ENCODE peak calls at places on chromosomes 7 and 10, in five cellular contexts. R, B, L, K and C are unnamed samples.

GRCh38 chr7:83579740-83580139 is 69.2 kb downstream of the SEMA3E start:
- DNase-seq in R (no peak), B (no peak), L (no peak), K (no peak), C (no peak)

GRCh38 chr7:2968176-2968575 is 75.5 kb downstream of the CARD11 start:
- DNase-seq in R (no peak), B (no peak), L (no peak), K (no peak), C (peak; percentile 25)

GRCh38 chr7:139827042-139827441 is 2.0 kb upstream of the TBXAS1 start:
- DNase-seq in R (no peak), B (no peak), L (no peak), K (no peak), C (no peak)

GRCh38 chr7:40804477-40805215 is 669.8 kb downstream of the SUGCT start:
- DNase-seq in R (no peak), B (no peak), L (no peak), K (no peak), C (no peak)

GRCh38 chr10:3139135-3139910 is 33.3 kb downstream of the PITRM1 start:
- DNase-seq in R (no peak), B (no peak), L (no peak), K (no peak), C (no peak)

GRCh38 chr10:11867497-11867896 is 44.3 kb downstream of the PROSER2 start:
- DNase-seq in R (no peak), B (no peak), L (no peak), K (no peak), C (peak; percentile 21)

GRCh38 chr10:62580396-62580795 is 206.2 kb downstream of the ZNF365 start:
- DNase-seq in R (no peak), B (no peak), L (no peak), K (no peak), C (no peak)

GRCh38 chr7:35617076-35617475 is 77.9 kb downstream of the HERPUD2 start:
- DNase-seq in R (no peak), B (no peak), L (no peak), K (no peak), C (no peak)

GRCh38 chr10:6929157-6929830 is 349.2 kb upstream of the PRKCQ start:
- DNase-seq in R (no peak), B (no peak), L (no peak), K (no peak), C (no peak)

GRCh38 chr10:21421794-21422193 is 103.7 kb downstream of the SKIDA1 start:
- DNase-seq in R (no peak), B (no peak), L (no peak), K (no peak), C (no peak)

GRCh38 chr7:115634633-115635032 is 395.9 kb downstream of the TFEC start:
- DNase-seq in R (no peak), B (no peak), L (no peak), K (no peak), C (no peak)

GRCh38 chr10:49207936-49208482 is 19.8 kb upstream of the TMEM273 start:
- DNase-seq in R (no peak), B (no peak), L (no peak), K (no peak), C (no peak)
- TF ChIP-seq CTCF in R (no peak), B (no peak), L (no peak), K (no peak), C (no peak)

GRCh38 chr10:132539894-132540293 is 2.3 kb downstream of the INPP5A start:
- DNase-seq in R (no peak), B (no peak), L (no peak), K (no peak), C (no peak)

GRCh38 chr10:132541129-132541528 is 3.5 kb downstream of the INPP5A start:
- DNase-seq in R (no peak), B (no peak), L (no peak), K (no peak), C (peak; percentile 42)

GRCh38 chr10:132539431-132539839 is 1.8 kb downstream of the INPP5A start:
- DNase-seq in R (peak; percentile 27), B (peak; percentile 70), L (peak; percentile 68), K (no peak), C (peak; percentile 84)

GRCh38 chr10:132541601-132542011 is 4.0 kb downstream of the INPP5A start:
- DNase-seq in R (no peak), B (no peak), L (no peak), K (no peak), C (peak; percentile 44)

GRCh38 chr10:132540456-132540855 is 2.9 kb downstream of the INPP5A start:
- DNase-seq in R (no peak), B (no peak), L (peak; percentile 43), K (no peak), C (peak; percentile 68)
- TF ChIP-seq CTCF in R (no peak), B (no peak), L (no peak), K (no peak), C (peak; percentile 70)

GRCh38 chr7:100572949-100573675 is 588 bp downstream of the SAP25 start:
- DNase-seq in R (no peak), B (no peak), L (no peak), K (no peak), C (no peak)

GRCh38 chr7:100572281-100572948 is 1.3 kb downstream of the SAP25 start:
- DNase-seq in R (no peak), B (no peak), L (no peak), K (no peak), C (no peak)

GRCh38 chr7:100574362-100575205 is 884 bp upstream of the SAP25 start:
- DNase-seq in R (no peak), B (no peak), L (no peak), K (no peak), C (no peak)

GRCh38 chr7:100575206-100575631 is 1.5 kb upstream of the SAP25 start:
- DNase-seq in R (no peak), B (no peak), L (no peak), K (no peak), C (no peak)

GRCh38 chr7:100573691-100574361 is at the start of gene SAP25:
- DNase-seq in R (no peak), B (no peak), L (no peak), K (no peak), C (no peak)
- TF ChIP-seq CTCF in R (no peak), B (no peak), L (no peak), K (no peak), C (no peak)

GRCh38 chr10:117865945-117866344 is 180.8 kb downstream of the RAB11FIP2 start:
- DNase-seq in R (no peak), B (no peak), L (no peak), K (no peak), C (no peak)

GRCh38 chr10:117860135-117860534 is 186.6 kb downstream of the RAB11FIP2 start:
- DNase-seq in R (no peak), B (no peak), L (no peak), K (no peak), C (no peak)

GRCh38 chr10:117860823-117861222 is 185.9 kb downstream of the RAB11FIP2 start:
- DNase-seq in R (no peak), B (no peak), L (no peak), K (no peak), C (no peak)
- TF ChIP-seq CTCF in R (no peak), B (no peak), L (no peak), K (no peak), C (peak; percentile 73)

GRCh38 chr10:34526758-34527730 is 288.1 kb downstream of the PARD3 start:
- DNase-seq in R (no peak), B (no peak), L (no peak), K (no peak), C (no peak)

GRCh38 chr10:34526186-34526585 is 288.9 kb downstream of the PARD3 start:
- DNase-seq in R (no peak), B (no peak), L (no peak), K (no peak), C (no peak)

GRCh38 chr10:34530778-34531177 is 284.3 kb downstream of the PARD3 start:
- DNase-seq in R (no peak), B (no peak), L (no peak), K (no peak), C (no peak)

GRCh38 chr10:34524369-34525091 is 290.6 kb downstream of the PARD3 start:
- DNase-seq in R (no peak), B (no peak), L (no peak), K (no peak), C (no peak)

DNA sequence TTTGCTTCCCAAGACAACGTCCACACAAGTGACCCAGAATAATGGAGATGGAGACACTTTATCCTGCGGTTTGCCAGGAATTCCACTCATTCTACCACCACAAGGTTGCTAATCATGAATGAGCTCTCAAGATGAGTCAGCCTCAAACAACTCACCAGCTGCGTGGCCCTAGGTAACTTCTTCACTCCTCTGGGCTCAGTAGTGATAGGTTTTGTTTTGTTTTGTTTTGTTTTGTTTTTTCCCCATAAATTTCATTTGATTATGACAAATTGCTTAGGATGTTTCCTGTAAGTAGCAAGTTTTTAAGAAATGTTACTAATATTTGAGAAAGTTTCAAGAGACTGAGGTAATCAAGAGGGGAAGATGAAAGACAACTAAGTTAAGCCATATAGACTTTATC is 286.8 kb downstream of the PARD3 start:
- DNase-seq in R (no peak), B (no peak), L (no peak), K (no peak), C (no peak)
- TF ChIP-seq CTCF in R (no peak), B (no peak), L (no peak), K (no peak), C (no peak)

GRCh38 chr7:966291-967069 is 8.9 kb downstream of the COX19 start:
- DNase-seq in R (no peak), B (no peak), L (peak; percentile 14), K (no peak), C (peak; percentile 70)

GRCh38 chr7:961546-962400 is 7.3 kb upstream of the ADAP1 start:
- DNase-seq in R (no peak), B (no peak), L (peak; percentile 35), K (no peak), C (peak; percentile 69)

GRCh38 chr7:962401-963081 is 8.1 kb upstream of the ADAP1 start:
- DNase-seq in R (no peak), B (no peak), L (peak; percentile 44), K (no peak), C (peak; percentile 79)

GRCh38 chr7:963236-964078 is 9.0 kb upstream of the ADAP1 start:
- DNase-seq in R (no peak), B (no peak), L (peak; percentile 48), K (no peak), C (peak; percentile 87)

DNA sequence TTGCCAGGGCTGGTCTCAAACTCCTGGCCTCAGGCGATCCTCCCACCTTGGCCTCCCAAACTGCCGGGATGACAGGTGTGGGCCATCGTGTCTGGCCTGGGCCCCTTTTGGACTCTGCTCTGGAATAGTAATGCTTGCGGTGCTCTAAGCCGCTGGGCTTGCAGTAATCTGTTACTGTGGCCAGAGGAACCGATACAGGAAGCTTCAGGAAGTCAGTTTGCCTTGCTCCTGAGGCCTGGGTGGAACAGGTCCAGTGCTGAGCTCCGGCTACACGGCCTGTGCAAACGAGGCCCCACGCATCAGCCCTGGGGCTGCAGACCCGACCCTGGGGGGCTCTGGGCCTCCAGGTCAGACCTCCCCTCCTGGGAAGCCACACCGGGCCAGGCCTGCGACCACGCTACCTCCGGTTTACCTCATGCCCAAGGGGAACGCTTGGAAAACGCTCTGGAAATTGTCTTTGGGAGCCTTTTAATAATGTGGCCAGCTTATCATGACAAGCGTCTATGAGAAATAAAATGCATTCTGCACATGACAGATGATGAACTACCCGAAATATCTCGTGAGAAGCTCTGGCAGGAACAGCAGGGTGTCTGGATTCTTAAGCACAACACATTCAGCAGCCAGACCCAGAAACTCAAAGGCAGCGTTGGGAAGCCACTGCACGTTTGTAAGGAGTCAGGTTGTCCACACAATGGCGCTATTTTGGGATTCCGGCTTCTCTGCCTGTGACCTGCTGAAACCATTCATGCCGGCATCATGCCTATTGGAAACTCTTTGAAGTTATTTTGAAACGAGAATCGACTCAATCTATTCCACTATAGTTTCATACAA is 10.1 kb upstream of the ADAP1 start:
- DNase-seq in R (no peak), B (peak; percentile 44), L (peak; percentile 44), K (no peak), C (peak; percentile 68)
- TF ChIP-seq CTCF in R (no peak), B (no peak), L (no peak), K (no peak), C (peak; percentile 75)